ENCODE peak calls at places on chromosomes 4 and X, in six cellular contexts. M is tibial nerve; N is LoVo; Y is activated T-helper 1 cell treated with anti-CD3 and anti-CD28 coated beads, Interleukin-12 subunit alpha, Interleukin-12 subunit beta, Interleukin-2, Interleukin-4 antibody, amounts not matched to agents 30 ng/mL and 10 ng/mL and 1 ng/mL, durations not matched to agents 14 hours and 24 hours and 36 hours; L is frontal cortex; V is fibroblast of mammary gland. B is an unnamed sample.

GRCh38 chr4:2893772-2894171 is 50.1 kb downstream of the ADD1 start:
- DNase-seq in M (no peak), N (no peak), Y (no peak), L (peak; percentile 32), V (no peak), B (no peak)

GRCh38 chr4:34258176-34258575 is 1986.1 kb downstream of the ARAP2 start:
- DNase-seq in M (no peak), N (no peak), Y (no peak), L (no peak), V (peak; percentile 60), B (no peak)

GRCh38 chr4:3312362-3312761 is 19.5 kb downstream of the RGS12 start:
- DNase-seq in M (no peak), N (no peak), Y (no peak), L (no peak), V (no peak), B (no peak)

GRCh38 chr4:74370912-74371311 is 6.0 kb downstream of the EREG start:
- DNase-seq in M (no peak), N (peak; percentile 77), Y (peak; percentile 1), L (peak; percentile 10), V (peak; percentile 74), B (peak; percentile 9)

GRCh38 chr4:69965628-69966027 is at the start of gene CSN2:
- DNase-seq in M (no peak), N (no peak), Y (no peak), L (no peak), V (no peak), B (no peak)

GRCh38 chrX:102345916-102346315 is 93.9 kb downstream of the NXF2B start:
- DNase-seq in M (peak; percentile 82), N (peak; percentile 20), Y (peak; percentile 11), L (peak; percentile 1), V (peak; percentile 53), B (peak; percentile 32)

GRCh38 chr4:141213550-141213991 is 7.1 kb upstream of the ZNF330 start:
- DNase-seq in M (no peak), N (no peak), Y (no peak), L (no peak), V (no peak), B (no peak)

GRCh38 chr4:86357608-86358007 is 2.2 kb downstream of the MAPK10 start:
- DNase-seq in M (no peak), N (no peak), Y (no peak), L (no peak), V (no peak), B (no peak)

GRCh38 chr4:88897180-88897579 is 159.8 kb downstream of the FAM13A start:
- DNase-seq in M (no peak), N (no peak), Y (no peak), L (no peak), V (peak; percentile 41), B (no peak)

GRCh38 chr4:143140696-143141095 is 44.0 kb upstream of the USP38 start:
- DNase-seq in M (no peak), N (no peak), Y (no peak), L (no peak), V (no peak), B (no peak)

GRCh38 chr4:103648541-103648940 is 71.2 kb downstream of the TACR3 start:
- DNase-seq in M (no peak), N (no peak), Y (no peak), L (no peak), V (no peak), B (no peak)

GRCh38 chr4:140243345-140243753 is 89.4 kb upstream of the MAML3 start:
- DNase-seq in M (no peak), N (peak; percentile 70), Y (no peak), L (no peak), V (no peak), B (no peak)

GRCh38 chr4:178205826-178206225 is 763.6 kb upstream of the AGA start:
- DNase-seq in M (no peak), N (no peak), Y (no peak), L (no peak), V (no peak), B (no peak)

GRCh38 chr4:139300431-139301142 is 718 bp upstream of the NAA15 start:
- DNase-seq in M (no peak), N (peak; percentile 54), Y (no peak), L (peak; percentile 18), V (peak; percentile 73), B (no peak)

GRCh38 chr4:165715989-165716388 is 157.0 kb upstream of the TLL1 start:
- DNase-seq in M (no peak), N (no peak), Y (no peak), L (no peak), V (peak; percentile 61), B (no peak)

GRCh38 chr4:165096776-165097175 is 15.9 kb downstream of the TMEM192 start:
- DNase-seq in M (no peak), N (no peak), Y (no peak), L (no peak), V (peak; percentile 43), B (no peak)

GRCh38 chrX:7711167-7711566 is 131.8 kb upstream of the VCX start:
- DNase-seq in M (no peak), N (no peak), Y (no peak), L (no peak), V (no peak), B (no peak)

GRCh38 chr4:84237008-84237407 is 262.1 kb downstream of the NKX6-1 start:
- DNase-seq in M (no peak), N (no peak), Y (no peak), L (no peak), V (peak; percentile 51), B (no peak)

GRCh38 chr4:121041307-121042090 is 30.8 kb downstream of the NDNF start:
- DNase-seq in M (no peak), N (no peak), Y (peak; percentile 6), L (no peak), V (no peak), B (no peak)

GRCh38 chr4:128387600-128388351 is 100.2 kb upstream of the PGRMC2 start:
- DNase-seq in M (no peak), N (no peak), Y (no peak), L (no peak), V (peak; percentile 18), B (no peak)

GRCh38 chr4:95000076-95000648 is 242.4 kb downstream of the BMPR1B start:
- DNase-seq in M (no peak), N (no peak), Y (no peak), L (no peak), V (no peak), B (peak; percentile 25)

GRCh38 chr4:147590249-147590920 is 26.8 kb upstream of the TMEM184C start:
- DNase-seq in M (peak; percentile 88), N (peak; percentile 47), Y (no peak), L (peak; percentile 52), V (peak; percentile 75), B (peak; percentile 55)

GRCh38 chr4:93852680-93853079 is 24.1 kb downstream of the ATOH1 start:
- DNase-seq in M (no peak), N (peak; percentile 12), Y (no peak), L (no peak), V (no peak), B (no peak)

GRCh38 chrX:8801041-8801599 is at the start of gene FAM9A:
- DNase-seq in M (no peak), N (no peak), Y (no peak), L (no peak), V (no peak), B (no peak)

GRCh38 chr4:24793219-24794005 is 2.0 kb upstream of the SOD3 start:
- DNase-seq in M (no peak), N (no peak), Y (no peak), L (no peak), V (peak; percentile 27), B (no peak)

GRCh38 chr4:13547563-13548041 is 3.3 kb upstream of the NKX3-2 start:
- DNase-seq in M (no peak), N (peak; percentile 22), Y (no peak), L (peak; percentile 18), V (no peak), B (no peak)

GRCh38 chr4:8472689-8473197 is 32.2 kb downstream of the TRMT44 start:
- DNase-seq in M (peak; percentile 34), N (no peak), Y (no peak), L (no peak), V (peak; percentile 94), B (no peak)

GRCh38 chrX:153946910-153947769 is 2.7 kb upstream of the RENBP start:
- DNase-seq in M (peak; percentile 31), N (peak; percentile 53), Y (peak; percentile 67), L (peak; percentile 67), V (peak; percentile 85), B (peak; percentile 83)

GRCh38 chrX:15619053-15619772 is 18.5 kb upstream of the ACE2 start:
- DNase-seq in M (no peak), N (peak; percentile 82), Y (no peak), L (no peak), V (peak; percentile 35), B (no peak)

GRCh38 chr4:101669138-101669831 is 121.2 kb upstream of the BANK1 start:
- DNase-seq in M (no peak), N (no peak), Y (no peak), L (no peak), V (peak; percentile 43), B (no peak)

GRCh38 chr4:2363056-2363719 is 55.3 kb downstream of the ZFYVE28 start:
- DNase-seq in M (no peak), N (no peak), Y (no peak), L (no peak), V (peak; percentile 16), B (no peak)

GRCh38 chr4:82704156-82704555 is 94.4 kb downstream of the SCD5 start:
- DNase-seq in M (no peak), N (no peak), Y (no peak), L (no peak), V (peak; percentile 65), B (no peak)

B was measured in SK-N-DZ.